ENCODE peak calls at places on chromosomes 5 and 9, in nine cellular contexts. R is K562, I is GM12878, L is suprapubic skin, H is transverse colon, E is stomach, Q is HepG2, U is H1, F is sigmoid colon. J is an unnamed sample.

GRCh38 chr9:5767968-5768932 is 64.7 kb downstream of the ERMP1 start:
- DNase-seq in R (no peak), I (peak), L (no peak), H (no peak), E (no peak), Q (no peak), U (no peak), F (no peak), J (no peak)

GRCh38 chr5:115381911-115382662 is 85.6 kb upstream of the CCDC112 start:
- DNase-seq in R (no peak), I (no peak), L (no peak), H (no peak), E (no peak), Q (no peak), U (no peak), F (no peak), J (no peak)

GRCh38 chr5:60945760-60946253 is 802 bp downstream of the NDUFAF2 start:
- DNase-seq in R (peak), I (peak), L (peak), H (no peak), E (peak), Q (peak), U (no peak), F (peak), J (peak)

GRCh38 chr9:95363051-95363841 is 45.7 kb upstream of the FANCC start:
- DNase-seq in R (no peak), I (no peak), L (no peak), H (no peak), E (no peak), Q (no peak), U (no peak), F (no peak), J (no peak)

GRCh38 chr5:173451651-173452050 is 123.4 kb upstream of the STC2 start:
- DNase-seq in R (no peak), I (no peak), L (no peak), H (no peak), E (no peak), Q (no peak), U (no peak), F (no peak), J (no peak)

GRCh38 chr5:83055166-83055565 is 22.0 kb downstream of the TMEM167A start:
- DNase-seq in R (no peak), I (no peak), L (no peak), H (no peak), E (no peak), Q (no peak), U (no peak), F (no peak), J (no peak)

GRCh38 chr9:31582071-31582470 is 802.4 kb upstream of the ACO1 start:
- DNase-seq in R (no peak), I (no peak), L (no peak), H (no peak), E (no peak), Q (no peak), U (no peak), F (no peak), J (no peak)

GRCh38 chr5:140261403-140262171 is 41.3 kb downstream of the PFDN1 start:
- DNase-seq in R (peak), I (no peak), L (peak), H (peak), E (peak), Q (peak), U (no peak), F (peak), J (no peak)

GRCh38 chr5:83827111-83827541 is 106.5 kb upstream of the HAPLN1 start:
- DNase-seq in R (no peak), I (no peak), L (no peak), H (no peak), E (no peak), Q (no peak), U (no peak), F (no peak), J (no peak)

GRCh38 chr5:12023614-12024241 is 119.5 kb upstream of the CTNND2 start:
- DNase-seq in R (no peak), I (peak), L (no peak), H (no peak), E (no peak), Q (peak), U (no peak), F (no peak), J (no peak)

GRCh38 chr9:33737811-33738606 is 57.4 kb upstream of the PRSS3 start:
- DNase-seq in R (peak), I (no peak), L (no peak), H (peak), E (peak), Q (peak), U (peak), F (no peak), J (peak)

GRCh38 chr5:154757647-154758406 is 2.6 kb downstream of the LARP1 start:
- DNase-seq in R (no peak), I (no peak), L (no peak), H (peak), E (no peak), Q (no peak), U (no peak), F (no peak), J (no peak)

GRCh38 chr5:172683696-172684464 is 42.8 kb downstream of the NEURL1B start:
- DNase-seq in R (no peak), I (no peak), L (no peak), H (no peak), E (no peak), Q (no peak), U (peak), F (no peak), J (peak)

GRCh38 chr5:176754376-176754942 is 55.9 kb upstream of the UNC5A start:
- DNase-seq in R (no peak), I (no peak), L (no peak), H (no peak), E (no peak), Q (no peak), U (no peak), F (no peak), J (no peak)

GRCh38 chr5:161544350-161544765 is 2.2 kb downstream of the GABRB2 start:
- DNase-seq in R (peak), I (no peak), L (no peak), H (peak), E (no peak), Q (peak), U (peak), F (no peak), J (no peak)

GRCh38 chr9:125521462-125522327 is 185.3 kb downstream of the MAPKAP1 start:
- DNase-seq in R (no peak), I (no peak), L (no peak), H (no peak), E (no peak), Q (peak), U (no peak), F (no peak), J (no peak)

GRCh38 chr9:5515261-5515650 is 4.9 kb downstream of the PDCD1LG2 start:
- DNase-seq in R (no peak), I (no peak), L (no peak), H (no peak), E (no peak), Q (no peak), U (no peak), F (no peak), J (no peak)

GRCh38 chr9:110440161-110440560 is 102.5 kb upstream of the TXNDC8 start:
- DNase-seq in R (no peak), I (no peak), L (no peak), H (no peak), E (no peak), Q (no peak), U (no peak), F (no peak), J (no peak)

GRCh38 chr5:40572359-40572758 is 107.4 kb upstream of the PTGER4 start:
- DNase-seq in R (no peak), I (no peak), L (no peak), H (no peak), E (no peak), Q (no peak), U (no peak), F (no peak), J (no peak)

GRCh38 chr5:61114441-61114840 is 47.8 kb downstream of the SMIM15 start:
- DNase-seq in R (no peak), I (no peak), L (no peak), H (no peak), E (no peak), Q (no peak), U (no peak), F (no peak), J (no peak)

GRCh38 chr9:129270903-129271431 is 92.9 kb upstream of the IER5L start:
- DNase-seq in R (no peak), I (peak), L (no peak), H (peak), E (no peak), Q (no peak), U (no peak), F (no peak), J (no peak)

GRCh38 chr9:37938121-37938906 is 34.4 kb upstream of the SLC25A51 start:
- DNase-seq in R (peak), I (no peak), L (no peak), H (no peak), E (no peak), Q (no peak), U (no peak), F (no peak), J (no peak)

GRCh38 chr9:93397664-93398381 is 53.7 kb upstream of the FAM120A start:
- DNase-seq in R (no peak), I (no peak), L (no peak), H (no peak), E (no peak), Q (no peak), U (no peak), F (no peak), J (no peak)

GRCh38 chr5:116013207-116013777 is 19.0 kb upstream of the ARL14EPL start:
- DNase-seq in R (no peak), I (no peak), L (no peak), H (no peak), E (no peak), Q (no peak), U (no peak), F (no peak), J (no peak)

GRCh38 chr5:62138607-62139006 is 167.4 kb upstream of the KIF2A start:
- DNase-seq in R (no peak), I (no peak), L (no peak), H (no peak), E (no peak), Q (no peak), U (peak), F (no peak), J (no peak)

GRCh38 chr9:126661521-126662251 is 48.0 kb downstream of the LMX1B start:
- DNase-seq in R (peak), I (no peak), L (no peak), H (no peak), E (no peak), Q (peak), U (peak), F (no peak), J (peak)

GRCh38 chr9:84254972-84255371 is 85.6 kb downstream of the SLC28A3 start:
- DNase-seq in R (no peak), I (no peak), L (no peak), H (peak), E (peak), Q (no peak), U (no peak), F (no peak), J (no peak)

GRCh38 chr5:31218978-31219377 is 25.5 kb downstream of the CDH6 start:
- DNase-seq in R (no peak), I (no peak), L (no peak), H (peak), E (no peak), Q (peak), U (no peak), F (no peak), J (no peak)

GRCh38 chr5:177432143-177432904 is 5.8 kb downstream of the GRK6 start:
- DNase-seq in R (no peak), I (no peak), L (no peak), H (no peak), E (no peak), Q (no peak), U (no peak), F (peak), J (no peak)

GRCh38 chr5:39430461-39430860 is 5.7 kb upstream of the DAB2 start:
- DNase-seq in R (no peak), I (no peak), L (no peak), H (no peak), E (no peak), Q (no peak), U (no peak), F (no peak), J (no peak)

GRCh38 chr5:111585946-111586345 is 73.6 kb upstream of the STARD4 start:
- DNase-seq in R (no peak), I (no peak), L (no peak), H (no peak), E (no peak), Q (no peak), U (no peak), F (no peak), J (no peak)

GRCh38 chr5:177546262-177546741 is 8.1 kb downstream of the FAM193B start:
- DNase-seq in R (no peak), I (no peak), L (no peak), H (no peak), E (no peak), Q (peak), U (no peak), F (peak), J (peak)

GRCh38 chr9:109323771-109324170 is 2.9 kb upstream of the EPB41L4B start:
- DNase-seq in R (no peak), I (no peak), L (no peak), H (no peak), E (no peak), Q (no peak), U (no peak), F (no peak), J (no peak)

DNA sequence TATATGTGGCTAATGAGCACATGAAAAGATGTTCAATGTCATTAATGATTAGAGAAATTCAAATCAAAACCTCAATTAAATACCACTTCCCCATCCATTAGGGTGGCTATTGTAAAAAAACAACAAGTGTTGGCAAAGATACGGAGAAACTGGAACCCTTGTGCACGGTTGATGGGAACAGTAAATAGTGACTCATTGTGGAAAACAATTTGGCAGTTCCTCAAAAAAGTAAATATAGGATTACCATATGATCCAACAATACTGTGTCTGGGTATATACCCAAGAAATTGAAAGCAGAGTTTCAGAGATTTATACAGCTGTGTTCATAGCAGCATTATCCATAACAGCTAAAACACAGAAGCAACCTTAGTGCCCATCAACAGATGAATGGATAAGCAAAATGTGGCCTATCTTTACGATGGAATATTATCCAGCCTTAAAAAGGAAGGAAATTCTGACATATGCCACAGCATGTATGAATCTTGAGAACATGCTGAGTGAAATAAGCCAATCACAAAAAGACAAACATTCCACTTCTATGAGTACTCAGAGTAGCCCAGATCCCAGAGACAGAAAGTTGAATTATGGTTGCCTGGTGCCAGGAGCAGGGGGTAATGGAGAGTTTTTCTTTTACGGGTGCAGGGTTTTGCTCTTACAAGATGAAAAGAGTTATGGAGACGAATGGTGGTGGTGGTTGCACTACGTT is 41.4 kb upstream of the LRRC14B start:
- DNase-seq in R (no peak), I (no peak), L (no peak), H (no peak), E (no peak), Q (no peak), U (no peak), F (no peak), J (no peak)
- TF ChIP-seq POLR2AphosphoS5 in R (no peak), I (no peak), L (no peak), H (no peak), E (peak), Q (no peak), U (no peak), F (no peak), J (no peak)

GRCh38 chr9:77455312-77455927 is 192.7 kb downstream of the GNA14 start:
- DNase-seq in R (peak), I (no peak), L (no peak), H (peak), E (peak), Q (peak), U (peak), F (no peak), J (peak)
- TF ChIP-seq EP300 in R (no peak), I (no peak), L (no peak), H (no peak), E (no peak), Q (no peak), U (no peak), F (no peak), J (no peak)

GRCh38 chr5:170315154-170315553 is 17.6 kb upstream of the LCP2 start:
- DNase-seq in R (no peak), I (no peak), L (peak), H (no peak), E (no peak), Q (no peak), U (no peak), F (peak), J (no peak)
- TF ChIP-seq POLR2AphosphoS5 in R (no peak), I (no peak), L (no peak), H (no peak), E (no peak), Q (no peak), U (no peak), F (peak), J (peak)

GRCh38 chr5:1471240-1471853 is 26.1 kb upstream of the SLC6A3 start:
- DNase-seq in R (no peak), I (no peak), L (no peak), H (no peak), E (no peak), Q (no peak), U (no peak), F (no peak), J (no peak)

GRCh38 chr5:1471997-1472963 is 27.0 kb upstream of the SLC6A3 start:
- DNase-seq in R (no peak), I (no peak), L (no peak), H (no peak), E (no peak), Q (no peak), U (no peak), F (no peak), J (peak)

GRCh38 chr5:1472964-1473628 is 27.9 kb upstream of the SLC6A3 start:
- DNase-seq in R (no peak), I (no peak), L (no peak), H (no peak), E (no peak), Q (no peak), U (no peak), F (peak), J (no peak)

GRCh38 chr5:1468629-1469527 is 23.6 kb upstream of the SLC6A3 start:
- DNase-seq in R (no peak), I (no peak), L (peak), H (no peak), E (no peak), Q (no peak), U (no peak), F (peak), J (no peak)

GRCh38 chr5:1470762-1471211 is 25.5 kb upstream of the SLC6A3 start:
- DNase-seq in R (no peak), I (no peak), L (no peak), H (no peak), E (peak), Q (peak), U (no peak), F (peak), J (peak)
- TF ChIP-seq EP300 in R (no peak), I (no peak), L (no peak), H (no peak), E (no peak), Q (no peak), U (no peak), F (no peak), J (no peak)

GRCh38 chr5:68047035-68047434 is 168.5 kb upstream of the PIK3R1 start:
- DNase-seq in R (no peak), I (no peak), L (no peak), H (no peak), E (no peak), Q (no peak), U (no peak), F (no peak), J (no peak)

GRCh38 chr5:68048529-68048928 is 167.0 kb upstream of the PIK3R1 start:
- DNase-seq in R (no peak), I (no peak), L (no peak), H (no peak), E (no peak), Q (no peak), U (no peak), F (no peak), J (no peak)

GRCh38 chr5:68053202-68053601 is 162.4 kb upstream of the PIK3R1 start:
- DNase-seq in R (no peak), I (no peak), L (no peak), H (no peak), E (no peak), Q (no peak), U (no peak), F (no peak), J (no peak)

GRCh38 chr5:68046445-68046844 is 169.1 kb upstream of the PIK3R1 start:
- DNase-seq in R (no peak), I (no peak), L (peak), H (no peak), E (no peak), Q (peak), U (no peak), F (no peak), J (no peak)

GRCh38 chr5:68049053-68049713 is 166.4 kb upstream of the PIK3R1 start:
- DNase-seq in R (no peak), I (no peak), L (no peak), H (no peak), E (no peak), Q (no peak), U (no peak), F (no peak), J (no peak)
- TF ChIP-seq POLR2AphosphoS5 in R (no peak), I (no peak), L (no peak), H (no peak), E (no peak), Q (no peak), U (no peak), F (no peak), J (no peak)

GRCh38 chr5:151005975-151006576 is 14.3 kb upstream of the GPX3 start:
- DNase-seq in R (no peak), I (no peak), L (peak), H (peak), E (peak), Q (no peak), U (no peak), F (peak), J (peak)
- TF ChIP-seq EP300 in R (no peak), I (no peak), L (peak), H (no peak), E (peak), Q (no peak), U (no peak), F (peak), J (peak)

GRCh38 chr5:159787837-159788236 is 128.4 kb upstream of the ADRA1B start:
- DNase-seq in R (no peak), I (no peak), L (no peak), H (no peak), E (no peak), Q (no peak), U (no peak), F (no peak), J (no peak)

GRCh38 chr5:159786201-159786600 is 130.1 kb upstream of the ADRA1B start:
- DNase-seq in R (no peak), I (no peak), L (no peak), H (no peak), E (no peak), Q (no peak), U (no peak), F (no peak), J (no peak)

GRCh38 chr5:159788835-159789331 is 127.4 kb upstream of the ADRA1B start:
- DNase-seq in R (no peak), I (no peak), L (no peak), H (no peak), E (no peak), Q (no peak), U (no peak), F (no peak), J (no peak)

GRCh38 chr5:159785639-159786038 is 130.6 kb upstream of the ADRA1B start:
- DNase-seq in R (no peak), I (no peak), L (no peak), H (no peak), E (no peak), Q (no peak), U (no peak), F (no peak), J (no peak)

DNA sequence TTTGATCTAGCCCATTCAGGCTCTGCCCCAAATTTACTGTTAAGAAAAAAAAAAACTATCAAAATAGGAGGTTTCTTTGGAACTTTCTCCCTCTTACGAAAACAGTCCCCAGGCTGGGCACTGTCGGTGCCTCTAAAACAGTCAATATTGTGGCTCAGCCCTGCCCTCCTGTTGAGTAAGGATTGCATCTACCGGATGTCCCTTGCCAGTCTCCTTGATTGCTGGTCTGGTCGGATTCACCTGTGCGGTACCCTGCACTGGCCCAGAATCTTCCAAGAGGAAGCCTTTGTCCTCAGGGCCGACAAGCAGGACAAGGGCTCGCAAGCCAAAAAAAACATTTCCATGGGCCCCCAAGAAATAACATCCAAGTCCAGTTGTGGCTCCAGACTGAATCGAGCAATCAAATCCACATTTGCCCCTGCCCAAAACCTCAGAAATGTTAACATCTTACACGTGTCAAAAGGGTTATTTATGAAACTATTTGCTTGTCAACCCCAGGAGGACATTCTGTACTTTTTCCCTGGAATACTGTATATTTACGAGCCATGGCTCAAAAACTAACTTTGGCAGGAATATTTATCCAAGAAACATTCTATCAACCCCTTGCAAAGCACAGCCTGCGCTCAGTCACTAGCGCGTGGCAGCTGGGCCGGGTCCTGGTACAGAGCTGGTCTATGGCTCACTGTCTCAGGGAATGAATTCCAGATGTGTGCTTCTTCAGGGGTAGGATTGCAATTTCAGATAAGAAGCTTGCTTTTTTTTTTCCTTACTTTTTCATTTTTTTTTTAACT is 129.2 kb upstream of the ADRA1B start:
- DNase-seq in R (no peak), I (no peak), L (peak), H (peak), E (no peak), Q (no peak), U (no peak), F (peak), J (peak)
- TF ChIP-seq POLR2AphosphoS5 in R (no peak), I (no peak), L (peak), H (peak), E (peak), Q (no peak), U (no peak), F (peak), J (peak)